ENCODE peak calls at places on chromosomes 11 and 22, in four cellular contexts. One of them, this sample, is unnamed.

GRCh38 chr22:39653787-39654077 is 83.2 kb downstream of the CACNA1I start:
- DNase-seq in fibroblast of lung: no peak
- DNase-seq in GM23248: no peak
- DNase-seq in aorta: no peak
- DNase-seq in this sample: no peak

GRCh38 chr11:2267306-2267861 is 3.0 kb downstream of the ASCL2 start:
- DNase-seq in fibroblast of lung: no peak
- DNase-seq in GM23248: no peak
- DNase-seq in aorta: peak; percentile 65
- DNase-seq in this sample: no peak

GRCh38 chr11:831132-831864 is 1.5 kb upstream of the CD151 start:
- DNase-seq in fibroblast of lung: peak; percentile 46
- DNase-seq in GM23248: peak; percentile 77
- DNase-seq in aorta: no peak
- DNase-seq in this sample: no peak

GRCh38 chr11:26276798-26277424 is 55.0 kb upstream of the ANO3 start:
- DNase-seq in fibroblast of lung: peak; percentile 86
- DNase-seq in GM23248: peak; percentile 65
- DNase-seq in aorta: no peak
- DNase-seq in this sample: no peak

GRCh38 chr11:70597751-70598377 is 199.5 kb downstream of the CTTN start:
- DNase-seq in fibroblast of lung: no peak
- DNase-seq in GM23248: no peak
- DNase-seq in aorta: no peak
- DNase-seq in this sample: no peak

GRCh38 chr11:102288745-102289083 is 28.6 kb upstream of the BIRC3 start:
- DNase-seq in fibroblast of lung: no peak
- DNase-seq in GM23248: no peak
- DNase-seq in aorta: no peak
- DNase-seq in this sample: no peak

GRCh38 chr22:37802310-37803194 is 5.2 kb upstream of the GCAT start:
- DNase-seq in fibroblast of lung: peak; percentile 64
- DNase-seq in GM23248: peak; percentile 62
- DNase-seq in aorta: peak; percentile 83
- DNase-seq in this sample: peak; percentile 75

GRCh38 chr11:83510530-83511449 is 224.6 kb upstream of the CCDC90B start:
- DNase-seq in fibroblast of lung: no peak
- DNase-seq in GM23248: no peak
- DNase-seq in aorta: no peak
- DNase-seq in this sample: no peak

GRCh38 chr22:47197735-47198500 is 435.5 kb downstream of the TBC1D22A start:
- DNase-seq in fibroblast of lung: no peak
- DNase-seq in GM23248: no peak
- DNase-seq in aorta: peak; percentile 72
- DNase-seq in this sample: no peak

GRCh38 chr11:41784513-41785335 is 325.3 kb upstream of the LRRC4C start:
- DNase-seq in fibroblast of lung: no peak
- DNase-seq in GM23248: no peak
- DNase-seq in aorta: no peak
- DNase-seq in this sample: no peak

GRCh38 chr11:14981507-14981906 is 9.4 kb upstream of the CALCA start:
- DNase-seq in fibroblast of lung: no peak
- DNase-seq in GM23248: no peak
- DNase-seq in aorta: no peak
- DNase-seq in this sample: no peak

GRCh38 chr11:100831929-100832480 is 144.9 kb downstream of the ARHGAP42 start:
- DNase-seq in fibroblast of lung: peak; percentile 30
- DNase-seq in GM23248: peak; percentile 26
- DNase-seq in aorta: no peak
- DNase-seq in this sample: no peak

GRCh38 chr22:33402325-33402724 is 344.1 kb upstream of the SYN3 start:
- DNase-seq in fibroblast of lung: no peak
- DNase-seq in GM23248: no peak
- DNase-seq in aorta: no peak
- DNase-seq in this sample: no peak

GRCh38 chr11:73521621-73522020 is 76.3 kb downstream of the FAM168A start:
- DNase-seq in fibroblast of lung: no peak
- DNase-seq in GM23248: peak; percentile 63
- DNase-seq in aorta: no peak
- DNase-seq in this sample: no peak

GRCh38 chr11:59792507-59792906 is 18.1 kb downstream of the MRPL16 start:
- DNase-seq in fibroblast of lung: no peak
- DNase-seq in GM23248: no peak
- DNase-seq in aorta: no peak
- DNase-seq in this sample: no peak

GRCh38 chr11:72625746-72626636 is 48.2 kb downstream of the PDE2A start:
- DNase-seq in fibroblast of lung: peak; percentile 36
- DNase-seq in GM23248: no peak
- DNase-seq in aorta: no peak
- DNase-seq in this sample: peak; percentile 62

GRCh38 chr11:60700689-60701508 is 1.5 kb downstream of the MS4A8 start:
- DNase-seq in fibroblast of lung: no peak
- DNase-seq in GM23248: peak; percentile 17
- DNase-seq in aorta: no peak
- DNase-seq in this sample: no peak

GRCh38 chr11:27028653-27029052 is 12.0 kb upstream of the BBOX1 start:
- DNase-seq in fibroblast of lung: peak; percentile 65
- DNase-seq in GM23248: peak; percentile 54
- DNase-seq in aorta: no peak
- DNase-seq in this sample: no peak

GRCh38 chr11:69645801-69646492 is 5.0 kb downstream of the CCND1 start:
- DNase-seq in fibroblast of lung: no peak
- DNase-seq in GM23248: peak; percentile 23
- DNase-seq in aorta: peak; percentile 54
- DNase-seq in this sample: no peak

GRCh38 chr11:1306186-1307162 is 3.0 kb downstream of the TOLLIP start:
- DNase-seq in fibroblast of lung: no peak
- DNase-seq in GM23248: no peak
- DNase-seq in aorta: peak; percentile 68
- DNase-seq in this sample: no peak

GRCh38 chr11:125542709-125543108 is 26.6 kb upstream of the EI24 start:
- DNase-seq in fibroblast of lung: no peak
- DNase-seq in GM23248: no peak
- DNase-seq in aorta: no peak
- DNase-seq in this sample: no peak

GRCh38 chr11:47373876-47374820 is 4.2 kb downstream of the SPI1 start:
- DNase-seq in fibroblast of lung: peak; percentile 70
- DNase-seq in GM23248: peak; percentile 81
- DNase-seq in aorta: peak; percentile 97
- DNase-seq in this sample: peak; percentile 90

GRCh38 chr22:20019661-20020532 is 1.0 kb upstream of the TANGO2 start:
- DNase-seq in fibroblast of lung: no peak
- DNase-seq in GM23248: no peak
- DNase-seq in aorta: no peak
- DNase-seq in this sample: no peak
- H3K4me1 ChIP-seq in fibroblast of lung: peaks cover 2% of the 10 kb centered on the region
- H3K4me1 ChIP-seq in GM23248: peaks cover 7% of the 10 kb centered on the region
- H3K4me1 ChIP-seq in aorta: no peaks in the 10 kb centered on the region
- H3K4me1 ChIP-seq in this sample: peaks cover 48% of the 10 kb centered on the region

GRCh38 chr22:42720263-42721044 is at the start of gene A4GALT:
- DNase-seq in fibroblast of lung: no peak
- DNase-seq in GM23248: peak; percentile 55
- DNase-seq in aorta: peak; percentile 84
- DNase-seq in this sample: no peak
- H3K4me1 ChIP-seq in fibroblast of lung: no peaks in the 10 kb centered on the region
- H3K4me1 ChIP-seq in GM23248: peaks cover 15% of the 10 kb centered on the region
- H3K4me1 ChIP-seq in aorta: no peaks in the 10 kb centered on the region
- H3K4me1 ChIP-seq in this sample: peaks cover 31% of the 10 kb centered on the region

GRCh38 chr11:105399505-105399904 is 210.4 kb upstream of the GRIA4 start:
- DNase-seq in fibroblast of lung: no peak
- DNase-seq in GM23248: no peak
- DNase-seq in aorta: no peak
- DNase-seq in this sample: no peak

GRCh38 chr11:105401269-105401809 is 208.5 kb upstream of the GRIA4 start:
- DNase-seq in fibroblast of lung: no peak
- DNase-seq in GM23248: no peak
- DNase-seq in aorta: no peak
- DNase-seq in this sample: no peak

GRCh38 chr11:105393326-105393725 is 216.5 kb upstream of the GRIA4 start:
- DNase-seq in fibroblast of lung: no peak
- DNase-seq in GM23248: no peak
- DNase-seq in aorta: no peak
- DNase-seq in this sample: no peak

DNA sequence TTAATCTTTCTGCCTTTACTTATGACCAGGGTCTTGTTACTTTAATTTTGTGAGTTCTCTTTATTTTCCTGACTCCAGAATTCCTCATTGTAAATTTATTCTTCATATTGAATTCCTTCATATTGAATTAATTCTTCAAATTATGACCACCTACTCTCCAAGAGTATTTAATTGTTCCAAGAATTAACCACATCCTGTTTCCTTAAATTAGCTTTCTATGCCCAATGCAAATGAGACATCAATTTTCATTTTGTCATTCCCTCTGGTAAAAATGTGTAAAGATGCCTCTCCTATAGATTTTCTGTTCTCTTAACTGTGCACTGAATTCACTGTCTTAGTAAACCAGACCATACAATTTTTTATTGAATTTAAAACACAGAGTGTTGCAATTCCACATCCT is 211.2 kb upstream of the GRIA4 start:
- DNase-seq in fibroblast of lung: no peak
- DNase-seq in GM23248: no peak
- DNase-seq in aorta: no peak
- DNase-seq in this sample: no peak
- H3K4me1 ChIP-seq in fibroblast of lung: no peaks in the 10 kb centered on the region
- H3K4me1 ChIP-seq in GM23248: no peaks in the 10 kb centered on the region
- H3K4me1 ChIP-seq in aorta: no peaks in the 10 kb centered on the region
- H3K4me1 ChIP-seq in this sample: no peaks in the 10 kb centered on the region

GRCh38 chr22:46096706-46097230 is 53.6 kb upstream of the PPARA start:
- DNase-seq in fibroblast of lung: no peak
- DNase-seq in GM23248: no peak
- DNase-seq in aorta: no peak
- DNase-seq in this sample: no peak

GRCh38 chr22:46100401-46101105 is 49.8 kb upstream of the PPARA start:
- DNase-seq in fibroblast of lung: no peak
- DNase-seq in GM23248: peak; percentile 48
- DNase-seq in aorta: no peak
- DNase-seq in this sample: no peak

GRCh38 chr22:46099740-46100139 is 50.6 kb upstream of the PPARA start:
- DNase-seq in fibroblast of lung: no peak
- DNase-seq in GM23248: no peak
- DNase-seq in aorta: no peak
- DNase-seq in this sample: no peak

GRCh38 chr22:46097268-46097900 is 52.9 kb upstream of the PPARA start:
- DNase-seq in fibroblast of lung: no peak
- DNase-seq in GM23248: no peak
- DNase-seq in aorta: no peak
- DNase-seq in this sample: no peak

GRCh38 chr22:46098525-46099475 is 51.5 kb upstream of the PPARA start:
- DNase-seq in fibroblast of lung: no peak
- DNase-seq in GM23248: no peak
- DNase-seq in aorta: no peak
- DNase-seq in this sample: no peak
- H3K4me1 ChIP-seq in fibroblast of lung: peaks cover 32% of the 10 kb centered on the region
- H3K4me1 ChIP-seq in GM23248: peaks cover 29% of the 10 kb centered on the region
- H3K4me1 ChIP-seq in aorta: no peaks in the 10 kb centered on the region
- H3K4me1 ChIP-seq in this sample: peaks cover 53% of the 10 kb centered on the region

GRCh38 chr22:23363683-23364082 is 183.4 kb downstream of the BCR start:
- DNase-seq in fibroblast of lung: no peak
- DNase-seq in GM23248: no peak
- DNase-seq in aorta: no peak
- DNase-seq in this sample: no peak
- H3K4me1 ChIP-seq in fibroblast of lung: no peaks in the 10 kb centered on the region
- H3K4me1 ChIP-seq in GM23248: no peaks in the 10 kb centered on the region
- H3K4me1 ChIP-seq in aorta: no peaks in the 10 kb centered on the region
- H3K4me1 ChIP-seq in this sample: no peaks in the 10 kb centered on the region

GRCh38 chr11:9604134-9604533 is 30.7 kb downstream of the WEE1 start:
- DNase-seq in fibroblast of lung: no peak
- DNase-seq in GM23248: no peak
- DNase-seq in aorta: no peak
- DNase-seq in this sample: no peak

GRCh38 chr11:9609002-9609759 is 35.7 kb downstream of the WEE1 start:
- DNase-seq in fibroblast of lung: no peak
- DNase-seq in GM23248: no peak
- DNase-seq in aorta: no peak
- DNase-seq in this sample: no peak

GRCh38 chr11:9605742-9606141 is 32.3 kb downstream of the WEE1 start:
- DNase-seq in fibroblast of lung: no peak
- DNase-seq in GM23248: no peak
- DNase-seq in aorta: no peak
- DNase-seq in this sample: no peak

GRCh38 chr11:9607511-9607899 is 34.0 kb downstream of the WEE1 start:
- DNase-seq in fibroblast of lung: no peak
- DNase-seq in GM23248: no peak
- DNase-seq in aorta: no peak
- DNase-seq in this sample: no peak

DNA sequence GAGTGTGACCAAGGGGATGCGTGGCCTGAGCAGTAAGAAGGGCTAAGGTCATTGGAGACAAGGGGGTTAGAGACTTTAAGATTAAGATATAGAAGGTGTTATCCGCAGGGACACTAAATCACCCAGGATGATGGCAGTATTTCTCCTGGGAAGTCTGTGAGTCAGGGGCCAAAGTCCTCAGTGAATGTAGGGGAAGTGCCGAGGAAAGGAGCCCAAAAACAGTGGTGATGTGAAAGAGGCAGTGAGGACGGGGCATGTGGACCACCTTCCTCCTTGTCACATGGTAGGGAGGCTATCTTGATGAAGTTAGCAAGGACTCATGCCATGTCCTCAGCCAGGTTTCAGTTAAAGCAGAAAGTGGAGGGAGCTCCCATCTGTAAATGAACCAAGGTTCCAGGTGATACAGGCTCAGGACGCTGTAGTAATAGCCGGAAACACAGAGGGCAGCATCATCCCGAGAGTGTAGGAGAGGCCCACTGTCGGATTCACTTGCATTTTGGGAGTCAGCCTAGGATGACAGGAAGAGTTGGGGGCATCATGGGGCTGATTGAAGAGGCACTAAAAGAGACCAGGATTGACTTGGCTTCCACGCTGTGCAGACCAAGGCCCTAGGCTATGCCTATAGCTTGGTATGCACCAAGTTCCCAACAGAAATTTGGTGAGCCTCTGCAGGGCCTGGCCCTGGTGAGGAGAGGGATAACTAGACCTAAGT is 33.5 kb downstream of the WEE1 start:
- DNase-seq in fibroblast of lung: no peak
- DNase-seq in GM23248: no peak
- DNase-seq in aorta: no peak
- DNase-seq in this sample: no peak
- H3K4me1 ChIP-seq in fibroblast of lung: no peaks in the 10 kb centered on the region
- H3K4me1 ChIP-seq in GM23248: peaks cover under 1% of the 10 kb centered on the region
- H3K4me1 ChIP-seq in aorta: no peaks in the 10 kb centered on the region
- H3K4me1 ChIP-seq in this sample: no peaks in the 10 kb centered on the region

DNA sequence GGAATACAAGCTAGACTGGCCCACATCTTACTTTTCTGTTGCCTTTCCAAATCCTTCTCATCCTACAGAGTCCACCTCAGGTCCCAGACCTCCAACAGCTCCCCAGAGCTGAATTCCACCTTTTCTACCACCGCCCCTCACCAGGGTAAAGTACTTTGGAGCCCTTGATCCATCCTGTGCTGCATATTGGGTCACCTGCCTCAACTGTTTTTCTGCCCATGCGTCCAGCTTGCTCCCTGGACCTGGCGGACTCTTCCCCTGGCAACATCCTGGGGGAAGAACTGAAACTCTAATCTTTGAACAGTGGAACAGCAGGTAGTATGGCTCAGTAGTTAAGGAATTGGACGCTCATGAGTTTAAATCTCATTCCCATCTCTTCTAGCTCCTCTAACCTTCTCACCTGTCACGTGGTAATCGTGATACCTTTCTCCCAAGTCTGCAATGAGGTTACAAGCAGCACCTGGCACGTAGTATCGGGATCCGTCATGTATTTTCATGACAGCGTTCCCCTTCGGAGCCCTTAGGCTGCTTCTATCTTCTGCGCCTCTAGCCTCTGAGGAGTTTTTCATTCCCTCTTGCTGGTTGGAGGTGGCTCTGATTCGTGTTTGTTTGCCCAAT is 98.1 kb downstream of the CEP164 start:
- DNase-seq in fibroblast of lung: no peak
- DNase-seq in GM23248: no peak
- DNase-seq in aorta: peak; percentile 11
- DNase-seq in this sample: no peak
- H3K4me1 ChIP-seq in fibroblast of lung: no peaks in the 10 kb centered on the region
- H3K4me1 ChIP-seq in GM23248: no peaks in the 10 kb centered on the region
- H3K4me1 ChIP-seq in aorta: no peaks in the 10 kb centered on the region
- H3K4me1 ChIP-seq in this sample: no peaks in the 10 kb centered on the region